ENCODE peak calls at places on chromosomes 16 and 17, in nine cellular contexts. D is NCI-H82; T is thoracic aorta; P is LoVo; Q is HS-5; Y is activated T-helper 1 cell treated with anti-CD3 and anti-CD28 coated beads, Interleukin-2, amount 50 U/mL, for 16 hours; X is GOT3; F is NCI-H1436; M is cardiac fibroblast. A is an unnamed sample.
A peak's percentile ranks its signal among the peaks of the same experiment; 100 is the strongest.

GRCh38 chr16:78122774-78123315 is 23.4 kb downstream of the WWOX start:
- DNase-seq in D (peak; percentile 60), T (no peak), P (peak; percentile 58), Q (peak; percentile 11), Y (no peak), X (no peak), F (peak; percentile 70), M (peak; percentile 70), A (peak; percentile 71)

GRCh38 chr17:45338996-45339535 is 22.2 kb upstream of the MAP3K14 start:
- DNase-seq in D (no peak), T (no peak), P (no peak), Q (no peak), Y (no peak), X (no peak), F (no peak), M (no peak), A (no peak)

GRCh38 chr17:32920293-32920692 is 7.7 kb upstream of the TMEM98 start:
- DNase-seq in D (no peak), T (no peak), P (no peak), Q (no peak), Y (no peak), X (no peak), F (no peak), M (no peak), A (no peak)

GRCh38 chr16:73616186-73616585 is 568.3 kb upstream of the ZFHX3 start:
- DNase-seq in D (peak; percentile 1), T (no peak), P (no peak), Q (no peak), Y (no peak), X (no peak), F (peak; percentile 78), M (no peak), A (no peak)

GRCh38 chr16:53785044-53785443 is 81.1 kb downstream of the FTO start:
- DNase-seq in D (no peak), T (no peak), P (no peak), Q (no peak), Y (no peak), X (no peak), F (no peak), M (peak; percentile 52), A (no peak)

GRCh38 chr17:57879437-57880085 is 29.7 kb upstream of the MRPS23 start:
- DNase-seq in D (peak; percentile 95), T (no peak), P (no peak), Q (no peak), Y (no peak), X (no peak), F (no peak), M (no peak), A (peak; percentile 92)

GRCh38 chr17:20156196-20157077 is 147.3 kb downstream of the SPECC1 start:
- DNase-seq in D (peak; percentile 66), T (no peak), P (peak; percentile 70), Q (peak; percentile 30), Y (no peak), X (no peak), F (peak; percentile 38), M (peak; percentile 61), A (peak; percentile 49)

GRCh38 chr17:82399030-82399429 is 19.1 kb upstream of the HEXD start:
- DNase-seq in D (peak; percentile 65), T (no peak), P (no peak), Q (peak; percentile 74), Y (no peak), X (no peak), F (no peak), M (peak; percentile 19), A (peak; percentile 73)

GRCh38 chr16:65532218-65532617 is 410.4 kb upstream of the CDH11 start:
- DNase-seq in D (peak; percentile 45), T (no peak), P (no peak), Q (no peak), Y (no peak), X (no peak), F (no peak), M (no peak), A (no peak)

GRCh38 chr17:5832886-5833285 is 237.3 kb upstream of the WSCD1 start:
- DNase-seq in D (no peak), T (no peak), P (peak; percentile 42), Q (peak; percentile 58), Y (no peak), X (no peak), F (peak; percentile 64), M (peak; percentile 67), A (no peak)

GRCh38 chr17:33732116-33732515 is 439.0 kb upstream of the ASIC2 start:
- DNase-seq in D (no peak), T (no peak), P (no peak), Q (no peak), Y (no peak), X (no peak), F (no peak), M (peak; percentile 3), A (no peak)

GRCh38 chr16:73126453-73126853 is 78.5 kb upstream of the ZFHX3 start:
- DNase-seq in D (no peak), T (no peak), P (no peak), Q (no peak), Y (no peak), X (no peak), F (no peak), M (peak; percentile 87), A (no peak)

GRCh38 chr16:90083139-90083538 is 6.0 kb upstream of the PRDM7 start:
- DNase-seq in D (no peak), T (no peak), P (no peak), Q (no peak), Y (no peak), X (no peak), F (no peak), M (no peak), A (no peak)

A was measured in NCI-H524.